ENCODE peak calls at places on chromosomes 4 and X, in four cellular contexts. One of them, this sample, is unnamed.

GRCh38 chrX:22652596-22652995 is 347.2 kb upstream of the DDX53 start:
- DNase-seq in A549: no peak
- DNase-seq in IMR-90: peak
- DNase-seq in mesenchymal stem cell: peak
- DNase-seq in this sample: no peak

GRCh38 chr4:85489273-85489672 is 14.3 kb downstream of the ARHGAP24 start:
- DNase-seq in A549: peak
- DNase-seq in IMR-90: peak
- DNase-seq in mesenchymal stem cell: peak
- DNase-seq in this sample: no peak

GRCh38 chrX:44569122-44569521 is 26.5 kb upstream of the FUNDC1 start:
- DNase-seq in A549: no peak
- DNase-seq in IMR-90: no peak
- DNase-seq in mesenchymal stem cell: no peak
- DNase-seq in this sample: no peak

GRCh38 chr4:140233811-140234696 is 80.1 kb upstream of the MAML3 start:
- DNase-seq in A549: no peak
- DNase-seq in IMR-90: peak
- DNase-seq in mesenchymal stem cell: peak
- DNase-seq in this sample: no peak

GRCh38 chrX:12770440-12770839 is 20.8 kb upstream of the PRPS2 start:
- DNase-seq in A549: no peak
- DNase-seq in IMR-90: peak
- DNase-seq in mesenchymal stem cell: peak
- DNase-seq in this sample: no peak

GRCh38 chr4:74715731-74716435 is 78.4 kb downstream of the BTC start:
- DNase-seq in A549: no peak
- DNase-seq in IMR-90: no peak
- DNase-seq in mesenchymal stem cell: no peak
- DNase-seq in this sample: no peak

GRCh38 chr4:7850489-7850888 is 89.2 kb downstream of the AFAP1 start:
- DNase-seq in A549: no peak
- DNase-seq in IMR-90: no peak
- DNase-seq in mesenchymal stem cell: no peak
- DNase-seq in this sample: no peak

GRCh38 chrX:151396042-151396826 is 772 bp upstream of the VMA21 start:
- DNase-seq in A549: no peak
- DNase-seq in IMR-90: peak
- DNase-seq in mesenchymal stem cell: peak
- DNase-seq in this sample: no peak

GRCh38 chr4:57114973-57115372 is 4.8 kb upstream of the IGFBP7 start:
- DNase-seq in A549: no peak
- DNase-seq in IMR-90: peak
- DNase-seq in mesenchymal stem cell: peak
- DNase-seq in this sample: no peak

GRCh38 chrX:149881081-149881711 is at the start of gene MAGEA8:
- DNase-seq in A549: no peak
- DNase-seq in IMR-90: no peak
- DNase-seq in mesenchymal stem cell: no peak
- DNase-seq in this sample: no peak

GRCh38 chrX:39479856-39480255 is 617.9 kb downstream of the BCOR start:
- DNase-seq in A549: no peak
- DNase-seq in IMR-90: no peak
- DNase-seq in mesenchymal stem cell: no peak
- DNase-seq in this sample: peak

GRCh38 chrX:53678667-53679066 is 7.9 kb downstream of the HUWE1 start:
- DNase-seq in A549: peak
- DNase-seq in IMR-90: no peak
- DNase-seq in mesenchymal stem cell: peak
- DNase-seq in this sample: no peak

GRCh38 chrX:32448320-32448719 is 763.0 kb downstream of the DMD start:
- DNase-seq in A549: no peak
- DNase-seq in IMR-90: no peak
- DNase-seq in mesenchymal stem cell: peak
- DNase-seq in this sample: no peak

GRCh38 chr4:11618666-11619282 is 190.1 kb upstream of the HS3ST1 start:
- DNase-seq in A549: no peak
- DNase-seq in IMR-90: no peak
- DNase-seq in mesenchymal stem cell: no peak
- DNase-seq in this sample: no peak

GRCh38 chrX:153968255-153968654 is 3.4 kb downstream of the HCFC1 start:
- DNase-seq in A549: no peak
- DNase-seq in IMR-90: no peak
- DNase-seq in mesenchymal stem cell: no peak
- DNase-seq in this sample: no peak

GRCh38 chr4:36402008-36402758 is 120.8 kb downstream of the DTHD1 start:
- DNase-seq in A549: no peak
- DNase-seq in IMR-90: no peak
- DNase-seq in mesenchymal stem cell: no peak
- DNase-seq in this sample: no peak

GRCh38 chr4:1990348-1990645 is 18.5 kb downstream of the NELFA start:
- DNase-seq in A549: no peak
- DNase-seq in IMR-90: no peak
- DNase-seq in mesenchymal stem cell: no peak
- DNase-seq in this sample: no peak

GRCh38 chr4:186844059-186844681 is 120.5 kb upstream of the FAT1 start:
- DNase-seq in A549: no peak
- DNase-seq in IMR-90: peak
- DNase-seq in mesenchymal stem cell: peak
- DNase-seq in this sample: no peak

GRCh38 chrX:2490634-2491033 is 10.1 kb downstream of the DHRSX start:
- DNase-seq in A549: no peak
- DNase-seq in IMR-90: no peak
- DNase-seq in mesenchymal stem cell: no peak
- DNase-seq in this sample: no peak

GRCh38 chr4:125484912-125485311 is 170.2 kb downstream of the FAT4 start:
- DNase-seq in A549: no peak
- DNase-seq in IMR-90: peak
- DNase-seq in mesenchymal stem cell: no peak
- DNase-seq in this sample: no peak

GRCh38 chrX:19794690-19795089 is 92.7 kb downstream of the SH3KBP1 start:
- DNase-seq in A549: no peak
- DNase-seq in IMR-90: no peak
- DNase-seq in mesenchymal stem cell: no peak
- DNase-seq in this sample: no peak

GRCh38 chr4:8090312-8090711 is 68.3 kb downstream of the ABLIM2 start:
- DNase-seq in A549: no peak
- DNase-seq in IMR-90: peak
- DNase-seq in mesenchymal stem cell: no peak
- DNase-seq in this sample: peak

GRCh38 chr4:116469582-116469981 is 615.8 kb downstream of the TRAM1L1 start:
- DNase-seq in A549: no peak
- DNase-seq in IMR-90: no peak
- DNase-seq in mesenchymal stem cell: no peak
- DNase-seq in this sample: no peak

GRCh38 chr4:101232074-101232776 is 115.1 kb downstream of the PPP3CA start:
- DNase-seq in A549: no peak
- DNase-seq in IMR-90: peak
- DNase-seq in mesenchymal stem cell: peak
- DNase-seq in this sample: peak

GRCh38 chrX:72304877-72305276 is 837 bp downstream of the CITED1 start:
- DNase-seq in A549: no peak
- DNase-seq in IMR-90: no peak
- DNase-seq in mesenchymal stem cell: peak
- DNase-seq in this sample: no peak

GRCh38 chr4:160091631-160092030 is 988.8 kb downstream of the RAPGEF2 start:
- DNase-seq in A549: no peak
- DNase-seq in IMR-90: no peak
- DNase-seq in mesenchymal stem cell: no peak
- DNase-seq in this sample: peak

GRCh38 chr4:185352741-185353140 is 43.0 kb downstream of the LRP2BP start:
- DNase-seq in A549: no peak
- DNase-seq in IMR-90: no peak
- DNase-seq in mesenchymal stem cell: no peak
- DNase-seq in this sample: no peak

GRCh38 chr4:10108818-10109783 is 7.5 kb downstream of the WDR1 start:
- DNase-seq in A549: no peak
- DNase-seq in IMR-90: peak
- DNase-seq in mesenchymal stem cell: peak
- DNase-seq in this sample: peak

GRCh38 chr4:154490261-154490588 is 1.4 kb downstream of the DCHS2 start:
- DNase-seq in A549: no peak
- DNase-seq in IMR-90: no peak
- DNase-seq in mesenchymal stem cell: no peak
- DNase-seq in this sample: no peak

GRCh38 chr4:154490589-154491340 is 834 bp downstream of the DCHS2 start:
- DNase-seq in A549: peak
- DNase-seq in IMR-90: no peak
- DNase-seq in mesenchymal stem cell: no peak
- DNase-seq in this sample: no peak

GRCh38 chr4:154491731-154492249 is at the start of gene DCHS2:
- DNase-seq in A549: peak
- DNase-seq in IMR-90: no peak
- DNase-seq in mesenchymal stem cell: no peak
- DNase-seq in this sample: no peak

GRCh38 chr4:154492288-154492687 is 689 bp upstream of the DCHS2 start:
- DNase-seq in A549: no peak
- DNase-seq in IMR-90: no peak
- DNase-seq in mesenchymal stem cell: no peak
- DNase-seq in this sample: no peak

DNA sequence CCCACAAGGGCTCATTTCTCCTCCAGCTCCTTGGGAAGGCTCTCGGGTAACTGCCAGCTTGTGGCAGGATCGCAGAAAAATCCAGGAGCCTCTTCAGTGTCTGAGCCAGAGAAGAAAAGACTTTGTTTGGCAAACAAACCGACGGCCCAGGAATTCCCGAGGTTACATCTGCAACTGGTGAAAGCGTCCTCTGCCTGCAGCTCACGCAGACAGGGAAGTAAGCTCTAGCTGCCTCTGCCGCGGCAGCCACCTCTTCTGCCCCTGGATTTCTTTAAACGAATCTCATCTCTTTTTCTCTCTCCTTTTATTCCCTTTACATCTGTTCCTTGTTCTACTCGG is 289 bp downstream of the DCHS2 start:
- DNase-seq in A549: peak
- DNase-seq in IMR-90: peak
- DNase-seq in mesenchymal stem cell: peak
- DNase-seq in this sample: no peak
- H3K4me2 ChIP-seq in A549: peak
- H3K4me2 ChIP-seq in IMR-90: peak
- H3K4me2 ChIP-seq in mesenchymal stem cell: peak
- H3K4me2 ChIP-seq in this sample: peak

DNA sequence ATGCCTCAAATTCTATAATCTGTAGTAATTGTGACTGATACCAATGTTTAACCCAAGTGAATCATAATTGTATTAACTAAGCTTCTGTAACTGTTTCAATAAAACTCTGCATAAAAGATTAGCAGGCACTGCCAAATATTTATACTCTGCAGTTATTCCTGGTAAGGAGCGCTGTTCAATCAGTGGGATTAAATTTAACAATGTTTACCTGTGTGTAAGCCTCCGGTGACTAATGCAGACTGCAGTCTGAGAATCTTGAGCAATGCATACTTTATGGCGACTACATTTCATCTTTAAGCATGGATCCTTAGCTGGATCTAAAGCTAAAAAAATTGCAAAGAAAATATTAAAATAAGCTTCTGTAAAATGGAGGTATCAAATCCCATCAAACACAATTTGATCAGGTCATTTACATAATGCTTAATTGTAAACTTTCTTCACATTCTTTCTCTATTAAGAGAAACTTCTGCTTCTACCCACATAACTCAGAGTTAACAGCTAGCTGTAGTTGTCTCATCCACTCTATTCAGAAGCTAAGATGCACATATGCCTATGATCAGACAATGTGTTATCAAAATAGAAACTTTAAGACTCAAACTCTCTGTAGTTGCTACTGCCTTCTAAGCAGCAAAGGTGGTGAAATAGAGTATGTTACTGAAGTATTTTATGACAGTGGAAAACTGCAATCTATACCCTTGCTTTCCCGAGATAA is 234.0 kb downstream of the SPOCK3 start:
- DNase-seq in A549: no peak
- DNase-seq in IMR-90: no peak
- DNase-seq in mesenchymal stem cell: no peak
- DNase-seq in this sample: no peak
- H3K4me2 ChIP-seq in A549: peak
- H3K4me2 ChIP-seq in IMR-90: no peak
- H3K4me2 ChIP-seq in mesenchymal stem cell: no peak
- H3K4me2 ChIP-seq in this sample: no peak

DNA sequence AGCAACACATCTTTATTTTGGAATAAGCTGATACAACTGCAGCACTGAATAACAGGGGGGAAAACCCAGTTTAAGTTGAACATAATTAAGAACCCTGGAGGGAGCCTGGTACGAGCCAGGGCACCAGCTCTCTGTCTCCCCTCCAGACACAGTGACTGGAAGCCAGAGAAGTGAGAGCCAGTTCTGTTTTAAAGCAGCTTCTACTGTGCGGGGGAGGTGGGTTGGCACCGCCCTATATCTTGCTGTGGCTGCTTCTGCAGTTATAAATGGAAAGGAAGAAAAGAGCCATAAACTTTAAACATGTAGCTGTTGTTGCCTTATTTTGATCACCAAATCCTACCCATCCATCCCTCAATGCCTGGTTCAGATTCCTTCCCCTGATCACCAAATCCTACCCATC is 207.9 kb upstream of the ANXA3 start:
- DNase-seq in A549: no peak
- DNase-seq in IMR-90: no peak
- DNase-seq in mesenchymal stem cell: no peak
- DNase-seq in this sample: no peak
- H3K4me2 ChIP-seq in A549: no peak
- H3K4me2 ChIP-seq in IMR-90: no peak
- H3K4me2 ChIP-seq in mesenchymal stem cell: no peak
- H3K4me2 ChIP-seq in this sample: no peak

GRCh38 chr4:148273501-148273986 is 168.7 kb downstream of the NR3C2 start:
- DNase-seq in A549: no peak
- DNase-seq in IMR-90: no peak
- DNase-seq in mesenchymal stem cell: no peak
- DNase-seq in this sample: no peak
- H3K4me2 ChIP-seq in A549: no peak
- H3K4me2 ChIP-seq in IMR-90: no peak
- H3K4me2 ChIP-seq in mesenchymal stem cell: no peak
- H3K4me2 ChIP-seq in this sample: no peak

DNA sequence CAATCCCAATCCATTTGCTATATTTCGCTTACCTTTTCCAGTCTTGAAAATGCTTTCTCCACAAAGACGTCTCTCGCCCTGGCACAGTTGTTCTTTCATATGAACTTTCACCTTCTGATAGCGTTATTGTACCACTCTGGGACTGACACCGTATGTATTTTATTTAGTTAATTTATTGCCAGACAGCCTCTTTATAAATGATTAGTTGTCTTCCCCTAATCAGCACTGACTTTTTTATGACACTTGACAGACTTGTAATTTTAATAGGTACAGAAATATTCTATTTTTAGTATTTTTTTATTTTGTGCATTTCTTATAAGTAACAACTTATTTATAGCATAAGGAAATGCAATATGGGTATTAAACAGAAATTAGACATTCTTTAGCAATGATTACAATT is at the start of gene GIMD1:
- DNase-seq in A549: no peak
- DNase-seq in IMR-90: no peak
- DNase-seq in mesenchymal stem cell: no peak
- DNase-seq in this sample: no peak
- H3K4me2 ChIP-seq in A549: peak
- H3K4me2 ChIP-seq in IMR-90: peak
- H3K4me2 ChIP-seq in mesenchymal stem cell: peak
- H3K4me2 ChIP-seq in this sample: no peak

This sample was measured in keratinocyte.